ENCODE peak calls at places on chromosome 7, in seven cellular contexts. M is epithelial cell of proximal tubule, E is BJ, G is brain microvascular endothelial cell, D is fibroblast of lung, X is ascending aorta, C is OCI-LY7. K is an unnamed sample.

GRCh38 chr7:92354214-92354613 is 93.1 kb upstream of the GATAD1 start:
- DNase-seq in M (no peak), E (no peak), G (no peak), D (no peak), X (no peak), C (no peak), K (no peak)

GRCh38 chr7:116540743-116541142 is 15.9 kb downstream of the CAV1 start:
- DNase-seq in M (no peak), E (no peak), G (no peak), D (no peak), X (no peak), C (no peak), K (peak)

GRCh38 chr7:156025675-156026074 is 213.4 kb upstream of the SHH start:
- DNase-seq in M (no peak), E (no peak), G (no peak), D (no peak), X (no peak), C (no peak), K (no peak)

GRCh38 chr7:17007841-17008240 is 126.1 kb upstream of the AGR3 start:
- DNase-seq in M (no peak), E (no peak), G (no peak), D (no peak), X (no peak), C (no peak), K (peak)

GRCh38 chr7:25029075-25029474 is 49.1 kb upstream of the OSBPL3 start:
- DNase-seq in M (no peak), E (no peak), G (no peak), D (no peak), X (no peak), C (no peak), K (no peak)

GRCh38 chr7:104979167-104979841 is 34.7 kb upstream of the KMT2E start:
- DNase-seq in M (no peak), E (no peak), G (peak), D (peak), X (peak), C (no peak), K (peak)

GRCh38 chr7:65230231-65230630 is 143.4 kb upstream of the ZNF92 start:
- DNase-seq in M (no peak), E (no peak), G (no peak), D (no peak), X (no peak), C (no peak), K (no peak)

GRCh38 chr7:105924950-105925349 is 38.1 kb upstream of the CDHR3 start:
- DNase-seq in M (no peak), E (no peak), G (no peak), D (no peak), X (no peak), C (no peak), K (no peak)

GRCh38 chr7:150897502-150898474 is 45.5 kb downstream of the AOC1 start:
- DNase-seq in M (peak), E (no peak), G (no peak), D (no peak), X (no peak), C (peak), K (no peak)

GRCh38 chr7:104845541-104845940 is 168.5 kb upstream of the KMT2E start:
- DNase-seq in M (no peak), E (no peak), G (no peak), D (no peak), X (no peak), C (no peak), K (no peak)

GRCh38 chr7:21251166-21251806 is 176.6 kb upstream of the SP4 start:
- DNase-seq in M (no peak), E (no peak), G (no peak), D (no peak), X (no peak), C (no peak), K (no peak)

GRCh38 chr7:102415685-102416225 is 17.6 kb upstream of the ORAI2 start:
- DNase-seq in M (no peak), E (no peak), G (no peak), D (no peak), X (no peak), C (peak), K (no peak)
- H3K4me3 ChIP-seq in M (no peak), E (no peak), G (no peak), D (no peak), X (no peak), C (no peak), K (no peak)

GRCh38 chr7:27121656-27122055 is 8.9 kb downstream of the HOXA4 start:
- DNase-seq in M (no peak), E (no peak), G (no peak), D (no peak), X (no peak), C (no peak), K (no peak)

GRCh38 chr7:27123477-27124053 is 7.0 kb downstream of the HOXA4 start:
- DNase-seq in M (no peak), E (no peak), G (no peak), D (no peak), X (peak), C (no peak), K (no peak)

GRCh38 chr7:27124096-27124978 is 6.2 kb downstream of the HOXA4 start:
- DNase-seq in M (no peak), E (no peak), G (no peak), D (peak), X (peak), C (no peak), K (no peak)

GRCh38 chr7:27123021-27123476 is 7.5 kb downstream of the HOXA4 start:
- DNase-seq in M (no peak), E (no peak), G (no peak), D (peak), X (peak), C (no peak), K (no peak)

GRCh38 chr7:27122075-27122910 is 8.3 kb downstream of the HOXA4 start:
- DNase-seq in M (no peak), E (no peak), G (no peak), D (peak), X (peak), C (no peak), K (no peak)
- H3K4me3 ChIP-seq in M (peak), E (no peak), G (peak), D (peak), X (peak), C (no peak), K (peak)

DNA sequence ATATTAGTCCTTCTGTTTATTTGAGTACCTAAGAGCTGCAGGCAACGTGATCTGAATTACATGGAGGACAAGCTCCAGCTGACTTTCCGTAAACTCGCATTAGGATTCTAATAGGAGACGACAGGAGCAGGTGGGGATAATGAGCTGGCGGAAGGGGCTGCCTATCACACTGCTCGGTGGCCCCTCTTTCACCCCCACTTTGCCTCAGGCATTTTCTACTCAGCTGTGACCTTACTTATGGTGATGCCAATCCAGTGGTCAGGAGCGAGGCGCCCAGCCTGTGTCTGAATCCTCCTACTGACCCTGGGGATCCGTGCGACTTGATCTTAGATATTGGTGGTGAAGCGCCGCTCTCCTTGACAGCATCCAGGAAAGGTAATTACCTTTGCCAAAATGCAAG is at the start of gene C7orf33:
- DNase-seq in M (no peak), E (no peak), G (no peak), D (no peak), X (no peak), C (no peak), K (no peak)
- H3K4me3 ChIP-seq in M (no peak), E (no peak), G (no peak), D (no peak), X (no peak), C (no peak), K (no peak)

GRCh38 chr7:137342751-137343482 is 616 bp downstream of the PTN start:
- DNase-seq in M (no peak), E (no peak), G (no peak), D (no peak), X (no peak), C (no peak), K (no peak)

GRCh38 chr7:137342340-137342739 is 1.2 kb downstream of the PTN start:
- DNase-seq in M (no peak), E (no peak), G (no peak), D (peak), X (no peak), C (no peak), K (no peak)

GRCh38 chr7:137345799-137346449 is 2.4 kb upstream of the PTN start:
- DNase-seq in M (no peak), E (no peak), G (no peak), D (no peak), X (no peak), C (no peak), K (no peak)

GRCh38 chr7:137337902-137338301 is 5.6 kb downstream of the PTN start:
- DNase-seq in M (no peak), E (no peak), G (no peak), D (no peak), X (no peak), C (no peak), K (no peak)

DNA sequence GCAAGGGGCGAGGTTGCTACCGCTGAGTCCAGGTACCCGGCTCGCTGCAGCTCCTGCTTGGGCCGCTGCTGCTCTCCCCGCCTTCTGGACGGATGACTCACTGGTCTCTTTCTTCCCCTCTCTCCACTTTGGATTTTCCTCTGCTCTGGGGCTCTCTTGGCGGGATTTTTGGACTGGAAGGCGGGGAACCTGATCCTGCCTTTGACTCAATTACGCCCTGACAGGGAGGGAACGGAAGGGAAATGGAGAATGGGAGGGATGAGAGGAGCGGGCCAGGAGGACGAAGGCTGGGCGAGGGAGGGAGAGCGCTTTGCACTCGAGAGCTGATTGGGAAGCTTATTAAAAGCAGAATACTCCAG is at the start of gene PTN:
- DNase-seq in M (no peak), E (peak), G (peak), D (peak), X (no peak), C (no peak), K (peak)
- H3K4me3 ChIP-seq in M (peak), E (peak), G (peak), D (peak), X (peak), C (no peak), K (peak)

GRCh38 chr7:157339777-157340677 is 3.2 kb downstream of the DNAJB6 start:
- DNase-seq in M (peak), E (no peak), G (peak), D (peak), X (peak), C (peak), K (peak)
- H3K4me3 ChIP-seq in M (no peak), E (no peak), G (peak), D (no peak), X (no peak), C (peak), K (no peak)

GRCh38 chr7:148884299-148885022 is 370 bp upstream of the EZH2 start:
- DNase-seq in M (no peak), E (peak), G (peak), D (peak), X (peak), C (peak), K (peak)

GRCh38 chr7:148883233-148884048 is 650 bp downstream of the EZH2 start:
- DNase-seq in M (no peak), E (no peak), G (no peak), D (no peak), X (peak), C (peak), K (no peak)

GRCh38 chr7:148884049-148884298 is at the start of gene EZH2:
- DNase-seq in M (no peak), E (no peak), G (no peak), D (no peak), X (no peak), C (no peak), K (no peak)

GRCh38 chr7:148882668-148883232 is 1.3 kb downstream of the EZH2 start:
- DNase-seq in M (no peak), E (no peak), G (no peak), D (no peak), X (no peak), C (no peak), K (peak)

DNA sequence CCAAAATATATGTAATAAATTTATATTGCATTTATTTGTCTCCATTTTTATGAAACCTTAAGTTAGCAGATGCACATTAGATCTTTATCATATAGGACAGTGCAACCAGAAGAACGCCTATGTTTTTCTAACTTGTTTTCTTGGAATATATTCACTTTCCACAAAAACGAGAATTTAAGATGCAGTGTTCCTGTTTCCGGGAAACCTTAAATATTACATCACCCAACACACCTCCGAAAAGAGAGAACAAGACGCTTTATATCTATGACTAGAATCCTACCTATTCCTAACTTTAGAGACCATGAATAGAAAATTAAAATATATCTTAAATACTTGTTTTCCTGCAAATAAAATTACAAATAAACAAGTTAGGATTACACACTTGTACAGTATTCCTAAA is 1.9 kb downstream of the EZH2 start:
- DNase-seq in M (no peak), E (no peak), G (no peak), D (no peak), X (no peak), C (no peak), K (no peak)
- H3K4me3 ChIP-seq in M (peak), E (no peak), G (no peak), D (peak), X (no peak), C (peak), K (peak)

K was measured in epithelial cell of esophagus.